ENCODE peak calls at places on chromosomes 7 and 10, in six cellular contexts. P, D, A, M, L and T are unnamed samples.

GRCh38 chr7:150737265-150738055 is at the start of gene GIMAP5:
- DNase-seq in P (no peak), D (no peak), A (no peak), M (no peak), L (no peak), T (no peak)

GRCh38 chr10:35453855-35454532 is 117.7 kb downstream of the CCNY start:
- DNase-seq in P (peak; percentile 32), D (no peak), A (no peak), M (no peak), L (no peak), T (no peak)

GRCh38 chr7:104643587-104644217 is 315.3 kb downstream of the LHFPL3 start:
- DNase-seq in P (peak; percentile 7), D (no peak), A (no peak), M (peak; percentile 48), L (peak; percentile 15), T (no peak)

GRCh38 chr10:116026315-116026714 is 246.7 kb downstream of the GFRA1 start:
- DNase-seq in P (peak; percentile 3), D (no peak), A (no peak), M (no peak), L (no peak), T (no peak)

GRCh38 chr10:110498087-110498981 is 627 bp downstream of the DUSP5 start:
- DNase-seq in P (no peak), D (peak; percentile 51), A (peak; percentile 79), M (peak; percentile 67), L (no peak), T (peak; percentile 52)

GRCh38 chr10:119655566-119656001 is 4.4 kb downstream of the BAG3 start:
- DNase-seq in P (no peak), D (peak; percentile 33), A (peak; percentile 95), M (no peak), L (no peak), T (peak; percentile 52)

GRCh38 chr7:26735976-26736600 is 128.3 kb downstream of the SKAP2 start:
- DNase-seq in P (no peak), D (no peak), A (no peak), M (no peak), L (no peak), T (no peak)

GRCh38 chr10:15227611-15228372 is 59.3 kb upstream of the NMT2 start:
- DNase-seq in P (no peak), D (no peak), A (no peak), M (no peak), L (no peak), T (no peak)

GRCh38 chr10:110993024-110993693 is 73.8 kb downstream of the SHOC2 start:
- DNase-seq in P (no peak), D (no peak), A (no peak), M (no peak), L (no peak), T (no peak)

GRCh38 chr7:98125758-98126157 is 19.1 kb downstream of the LMTK2 start:
- DNase-seq in P (no peak), D (no peak), A (no peak), M (no peak), L (no peak), T (no peak)

GRCh38 chr7:141150465-141150864 is 76.6 kb downstream of the TMEM178B start:
- DNase-seq in P (no peak), D (no peak), A (no peak), M (peak; percentile 16), L (no peak), T (no peak)

GRCh38 chr7:27176962-27177794 is 3.1 kb upstream of the HOXA10 start:
- DNase-seq in P (no peak), D (no peak), A (peak; percentile 70), M (peak; percentile 44), L (no peak), T (peak; percentile 27)

GRCh38 chr10:100715445-100716385 is 29.7 kb upstream of the PAX2 start:
- DNase-seq in P (no peak), D (no peak), A (peak; percentile 32), M (peak; percentile 80), L (no peak), T (no peak)

GRCh38 chr10:7622969-7623368 is 43.8 kb downstream of the ITIH5 start:
- DNase-seq in P (no peak), D (no peak), A (no peak), M (no peak), L (no peak), T (no peak)

GRCh38 chr10:70672993-70673928 is 955 bp downstream of the ADAMTS14 start:
- DNase-seq in P (no peak), D (no peak), A (no peak), M (no peak), L (no peak), T (no peak)

GRCh38 chr7:6158424-6159096 is 113.9 kb downstream of the CYTH3 start:
- DNase-seq in P (no peak), D (no peak), A (peak; percentile 64), M (no peak), L (no peak), T (no peak)

GRCh38 chr7:111082351-111082750 is 8.6 kb upstream of the LRRN3 start:
- DNase-seq in P (no peak), D (no peak), A (no peak), M (no peak), L (no peak), T (no peak)

GRCh38 chr7:134780166-134780853 is 876 bp downstream of the CALD1 start:
- DNase-seq in P (no peak), D (no peak), A (no peak), M (no peak), L (no peak), T (no peak)

GRCh38 chr7:134777470-134777869 is 2.0 kb upstream of the CALD1 start:
- DNase-seq in P (no peak), D (no peak), A (no peak), M (no peak), L (no peak), T (no peak)

GRCh38 chr7:134779741-134780065 is 269 bp downstream of the CALD1 start:
- DNase-seq in P (no peak), D (no peak), A (no peak), M (no peak), L (no peak), T (no peak)

GRCh38 chr7:134777908-134778580 is 1.4 kb upstream of the CALD1 start:
- DNase-seq in P (no peak), D (no peak), A (no peak), M (no peak), L (no peak), T (no peak)

DNA sequence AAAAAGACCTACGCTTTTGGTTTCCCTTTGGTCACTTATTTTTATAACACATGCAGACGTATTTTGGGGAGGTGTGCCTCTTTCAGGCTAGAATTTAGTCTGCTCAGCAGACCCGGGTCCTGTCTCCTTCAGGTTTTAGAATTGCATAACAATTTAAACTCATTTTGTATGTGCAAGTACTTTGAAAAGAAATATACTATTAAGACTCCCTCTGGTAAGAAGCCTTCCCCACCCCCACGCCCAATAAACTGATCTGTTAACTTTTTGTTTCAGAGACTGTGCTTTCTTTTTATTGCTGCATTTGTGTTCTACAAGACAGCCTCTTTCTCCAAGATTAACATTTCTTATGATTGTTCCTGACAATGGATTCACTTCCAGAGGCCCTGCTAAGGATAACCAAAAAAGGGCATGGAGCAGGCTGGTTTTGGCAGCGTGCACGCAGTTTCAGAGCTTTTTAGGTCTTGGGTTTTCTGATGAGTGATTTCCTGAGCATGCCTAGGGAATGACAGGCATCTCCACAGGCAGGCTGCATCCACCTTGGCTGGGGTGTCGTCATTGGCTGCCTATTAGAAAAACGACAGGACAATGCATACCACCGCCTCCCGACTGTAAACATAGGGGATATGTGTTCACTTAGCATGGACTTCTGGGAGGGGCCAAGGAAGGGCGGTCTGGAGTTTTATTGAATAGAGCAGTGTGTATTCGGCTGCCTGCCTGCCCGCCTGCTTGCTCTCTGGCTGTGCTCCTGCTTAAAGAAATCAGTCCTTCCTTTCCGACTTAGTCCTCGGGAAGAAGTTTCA is at the start of gene CALD1:
- DNase-seq in P (peak; percentile 78), D (peak; percentile 57), A (peak; percentile 96), M (peak; percentile 77), L (peak; percentile 26), T (peak; percentile 67)
- TF ChIP-seq POLR2AphosphoS5 in P (no peak), D (peak; percentile 79), A (peak; percentile 97), M (peak; percentile 92), L (no peak), T (peak; percentile 90)

DNA sequence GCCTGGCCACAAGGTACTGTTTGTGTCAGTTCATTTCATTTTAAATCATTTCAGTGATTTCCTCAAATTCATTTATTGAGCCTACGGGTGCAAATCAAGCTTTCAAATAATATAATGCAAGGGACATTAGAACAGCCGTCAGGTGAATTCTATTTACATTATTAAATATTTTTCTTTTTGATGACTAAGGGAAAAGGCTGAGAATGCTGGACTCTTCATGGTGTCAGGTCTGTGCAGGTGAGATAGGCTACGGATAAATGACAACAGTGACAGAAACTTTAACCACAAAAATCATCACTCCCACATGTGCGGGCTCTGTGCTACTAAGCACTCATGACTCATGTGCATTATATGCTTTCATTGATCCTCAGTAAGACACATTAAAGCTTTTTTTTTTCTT is 149.2 kb upstream of the ZNF716 start:
- DNase-seq in P (no peak), D (no peak), A (no peak), M (no peak), L (no peak), T (no peak)
- H3K9me3 ChIP-seq in P (peaks cover 81% of the 10 kb centered on the region), D (peaks cover 84% of the 10 kb centered on the region), A (peaks cover 13% of the 10 kb centered on the region), M (peaks cover 81% of the 10 kb centered on the region), L (no peaks in the 10 kb centered on the region), T (peaks cover 9% of the 10 kb centered on the region)

GRCh38 chr10:77165445-77166316 is 471.9 kb downstream of the KCNMA1 start:
- DNase-seq in P (peak; percentile 40), D (peak; percentile 38), A (peak; percentile 69), M (peak; percentile 74), L (peak; percentile 51), T (peak; percentile 62)
- TF ChIP-seq POLR2AphosphoS5 in P (no peak), D (no peak), A (no peak), M (no peak), L (no peak), T (no peak)

GRCh38 chr10:37816290-37816689 is 41.1 kb downstream of the ZNF248 start:
- DNase-seq in P (no peak), D (no peak), A (no peak), M (no peak), L (no peak), T (no peak)

GRCh38 chr10:37821237-37821636 is 36.2 kb downstream of the ZNF248 start:
- DNase-seq in P (peak; percentile 50), D (no peak), A (no peak), M (no peak), L (no peak), T (no peak)

GRCh38 chr10:37819797-37820196 is 37.6 kb downstream of the ZNF248 start:
- DNase-seq in P (no peak), D (no peak), A (no peak), M (no peak), L (no peak), T (no peak)
- H3K9me3 ChIP-seq in P (no peaks in the 10 kb centered on the region), D (peaks cover 93% of the 10 kb centered on the region), A (peaks cover 48% of the 10 kb centered on the region), M (peaks cover 74% of the 10 kb centered on the region), L (no peaks in the 10 kb centered on the region), T (peaks cover 41% of the 10 kb centered on the region)